ENCODE peak calls at places on chromosomes 1 and 21, in six cellular contexts. R is A549, G is esophagus squamous epithelium, O is HCT116, D is GM12878, P is adrenal gland. L is an unnamed sample.

GRCh38 chr21:46181436-46181835 is 2.8 kb downstream of the SPATC1L start:
- DNase-seq in R (no peak), O (no peak), D (no peak), G (no peak), P (peak; percentile 21), L (no peak)

GRCh38 chr1:163071381-163072255 is 2.5 kb downstream of the RGS4 start:
- DNase-seq in D (no peak), G (no peak), P (peak; percentile 84), R (peak; percentile 56), O (peak; percentile 60), L (peak; percentile 46)

GRCh38 chr1:212950243-212951057 is at the start of gene VASH2:
- DNase-seq in D (peak; percentile 59), P (peak; percentile 75), G (peak; percentile 26), R (peak; percentile 71), O (peak; percentile 57), L (peak; percentile 75)

GRCh38 chr1:38454749-38455441 is 404.7 kb downstream of the RRAGC start:
- DNase-seq in D (no peak), P (no peak), O (no peak), G (no peak), R (no peak), L (no peak)

GRCh38 chr21:22965455-22966125 is 1967.4 kb downstream of the NCAM2 start:
- DNase-seq in P (no peak), O (no peak), D (no peak), G (no peak), R (no peak), L (no peak)

GRCh38 chr1:31723828-31724359 is 20.1 kb upstream of the COL16A1 start:
- DNase-seq in R (no peak), P (peak; percentile 79), D (no peak), G (no peak), O (no peak), L (peak; percentile 72)

GRCh38 chr1:68228833-68229232 is 3.5 kb downstream of the WLS start:
- DNase-seq in D (no peak), P (no peak), R (no peak), O (no peak), G (no peak), L (no peak)

GRCh38 chr1:174032823-174033222 is 10.7 kb upstream of the RC3H1 start:
- DNase-seq in R (no peak), O (no peak), D (no peak), G (no peak), P (no peak), L (no peak)

GRCh38 chr1:43834280-43835140 is 99.1 kb upstream of the ARTN start:
- DNase-seq in R (no peak), G (no peak), O (no peak), D (no peak), P (peak; percentile 36), L (no peak)

GRCh38 chr1:19436716-19437476 is 48.4 kb downstream of the CAPZB start:
- DNase-seq in D (no peak), G (no peak), P (peak; percentile 95), O (no peak), R (peak; percentile 11), L (peak; percentile 86)

GRCh38 chr1:227370463-227371254 is 52.4 kb upstream of the CDC42BPA start:
- DNase-seq in G (no peak), P (no peak), R (no peak), D (no peak), O (no peak), L (no peak)

GRCh38 chr1:93219443-93219842 is 38.9 kb downstream of the CCDC18 start:
- DNase-seq in D (peak; percentile 16), G (no peak), O (no peak), P (no peak), R (no peak), L (no peak)

GRCh38 chr1:109838838-109839240 is 71.8 kb upstream of the CSF1 start:
- DNase-seq in G (no peak), P (peak; percentile 58), O (peak; percentile 32), R (peak; percentile 66), D (no peak), L (no peak)

GRCh38 chr1:42035830-42036604 is 117.2 kb upstream of the GUCA2B start:
- DNase-seq in O (peak; percentile 82), D (peak; percentile 55), P (peak; percentile 97), R (peak; percentile 86), G (peak; percentile 55), L (peak; percentile 98)
- TF ChIP-seq POLR2A in O (peak; percentile 47), D (peak; percentile 63), P (no peak), R (peak; percentile 59), G (no peak), L (peak; percentile 30)

GRCh38 chr1:90951009-90951408 is 70.8 kb downstream of the ZNF644 start:
- DNase-seq in G (no peak), R (no peak), O (no peak), P (no peak), D (no peak), L (no peak)

GRCh38 chr1:90944006-90944405 is 77.8 kb downstream of the ZNF644 start:
- DNase-seq in O (no peak), P (no peak), R (no peak), G (no peak), D (no peak), L (no peak)

GRCh38 chr1:90946630-90947029 is 75.2 kb downstream of the ZNF644 start:
- DNase-seq in O (no peak), D (no peak), R (no peak), P (no peak), G (no peak), L (no peak)

GRCh38 chr1:90945287-90945686 is 76.5 kb downstream of the ZNF644 start:
- DNase-seq in R (no peak), G (no peak), O (no peak), P (no peak), D (no peak), L (no peak)

GRCh38 chr1:90948301-90948700 is 73.5 kb downstream of the ZNF644 start:
- DNase-seq in D (no peak), R (no peak), P (no peak), O (no peak), G (no peak), L (no peak)
- H3K4me1 ChIP-seq in D (no peaks in the 10 kb centered on the region), R (no peaks in the 10 kb centered on the region), P (no peaks in the 10 kb centered on the region), O (peaks cover 2% of the 10 kb centered on the region), G (no peaks in the 10 kb centered on the region), L (no peaks in the 10 kb centered on the region)

GRCh38 chr1:20663969-20664715 is 3.0 kb upstream of the DDOST start:
- DNase-seq in O (no peak), G (no peak), R (no peak), D (no peak), P (no peak), L (no peak)

GRCh38 chr1:20663365-20663764 is 2.2 kb upstream of the DDOST start:
- DNase-seq in P (no peak), R (no peak), G (no peak), O (no peak), D (no peak), L (no peak)

GRCh38 chr1:20660363-20661234 is 570 bp downstream of the DDOST start:
- DNase-seq in P (no peak), D (no peak), R (no peak), O (no peak), G (no peak), L (no peak)

GRCh38 chr1:20662110-20662475 is 924 bp upstream of the DDOST start:
- DNase-seq in D (no peak), P (no peak), R (no peak), G (no peak), O (no peak), L (no peak)

DNA sequence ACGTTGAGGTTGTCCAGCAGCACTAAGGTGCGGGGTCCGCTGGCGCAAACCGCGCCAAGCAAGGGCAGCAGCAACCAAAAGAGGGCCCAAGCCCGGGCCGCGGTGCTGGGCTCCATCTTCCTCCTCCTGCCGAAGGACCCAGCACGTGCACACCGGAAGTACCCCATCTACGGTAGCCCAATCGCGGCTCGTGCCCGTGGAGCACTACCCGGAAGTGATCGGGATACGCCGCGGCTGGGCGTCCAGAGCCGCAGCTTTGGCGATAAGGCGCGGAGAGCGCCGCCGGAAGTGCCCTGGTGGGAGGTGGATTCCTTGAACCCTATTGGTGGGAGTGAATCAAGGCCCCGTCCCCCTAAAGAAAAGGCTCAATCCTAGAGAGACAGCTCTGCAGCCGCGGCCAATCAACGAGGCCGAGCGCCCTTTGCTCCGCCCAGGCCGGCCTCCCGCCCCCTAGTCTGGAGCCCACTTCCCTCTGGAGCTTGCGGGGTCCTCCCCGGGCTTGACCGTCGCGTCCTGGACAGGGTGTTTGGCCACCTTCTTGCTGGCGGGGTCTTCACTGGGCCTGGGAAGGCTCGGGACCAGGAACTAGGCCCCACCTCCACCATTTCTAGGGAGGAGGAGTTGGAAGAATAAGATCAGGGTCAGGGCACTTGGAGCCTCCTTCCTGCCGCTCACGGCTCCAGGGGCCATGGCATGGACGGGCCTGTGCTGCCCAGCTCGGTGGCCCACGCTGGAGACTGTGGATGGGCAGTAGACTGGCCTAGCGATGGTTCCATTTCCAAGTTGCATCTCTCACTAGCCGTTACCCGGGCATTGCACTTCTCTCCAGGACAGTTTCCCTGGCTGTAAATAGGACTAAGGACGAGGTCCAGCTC is at the start of gene DDOST:
- DNase-seq in D (peak; percentile 94), R (peak; percentile 95), G (peak; percentile 79), O (peak; percentile 97), P (peak; percentile 96), L (peak; percentile 96)
- TF ChIP-seq POLR2A in D (peak; percentile 85), R (peak; percentile 53), G (no peak), O (peak; percentile 45), P (peak; percentile 24), L (peak; percentile 51)

DNA sequence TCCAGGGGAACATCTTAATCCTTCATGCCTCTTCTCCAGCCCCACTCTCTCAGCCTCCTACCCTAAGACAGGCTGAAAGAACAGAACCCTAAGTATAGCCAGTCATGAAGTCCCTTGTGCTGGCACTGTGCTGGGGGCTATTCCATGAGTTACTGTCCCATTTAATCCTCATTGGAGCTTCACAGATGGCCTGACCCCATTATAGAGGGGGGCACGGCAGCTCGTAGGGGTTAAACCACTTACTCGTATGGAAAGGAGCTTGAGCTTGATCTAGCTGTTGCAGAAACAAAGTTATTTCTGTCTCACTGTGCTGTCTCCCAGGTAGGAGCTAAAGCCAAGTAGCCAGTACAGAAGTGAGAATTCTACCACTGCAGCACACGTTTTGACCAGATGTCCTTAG is 203.2 kb upstream of the COA6 start:
- DNase-seq in O (no peak), R (no peak), G (no peak), D (no peak), P (no peak), L (no peak)
- H3K4me1 ChIP-seq in O (no peaks in the 10 kb centered on the region), R (no peaks in the 10 kb centered on the region), G (no peaks in the 10 kb centered on the region), D (peaks cover 6% of the 10 kb centered on the region), P (no peaks in the 10 kb centered on the region), L (no peaks in the 10 kb centered on the region)

GRCh38 chr1:23555949-23556640 is 3.2 kb downstream of the ID3 start:
- DNase-seq in G (no peak), R (peak; percentile 87), D (no peak), O (peak; percentile 67), P (peak; percentile 61), L (peak; percentile 54)

GRCh38 chr1:23553206-23553895 is 6.0 kb downstream of the ID3 start:
- DNase-seq in G (no peak), D (no peak), O (no peak), R (no peak), P (no peak), L (no peak)

GRCh38 chr1:23555225-23555801 is 4.0 kb downstream of the ID3 start:
- DNase-seq in G (no peak), P (no peak), O (no peak), R (peak; percentile 73), D (no peak), L (peak; percentile 41)

GRCh38 chr1:23553896-23554480 is 5.3 kb downstream of the ID3 start:
- DNase-seq in O (no peak), D (no peak), G (no peak), R (no peak), P (no peak), L (no peak)

GRCh38 chr1:23554481-23555224 is 4.6 kb downstream of the ID3 start:
- DNase-seq in P (peak; percentile 82), D (no peak), G (no peak), O (peak; percentile 64), R (peak; percentile 87), L (peak; percentile 90)
- TF ChIP-seq POLR2A in P (peak; percentile 81), D (peak; percentile 89), G (peak; percentile 81), O (peak; percentile 43), R (peak; percentile 30), L (peak; percentile 93)

L was measured in transverse colon.